ENCODE peak calls at places on chromosome 6, in nine cellular contexts. M, H, X, N, V, A, K, I and Z are unnamed samples.

GRCh38 chr6:107304421-107305025 is 154.8 kb downstream of the PDSS2 start:
- DNase-seq in M (no peak), H (peak; percentile 49), X (no peak), N (no peak), V (no peak), A (no peak), K (no peak), I (no peak), Z (no peak)

GRCh38 chr6:24332306-24332705 is 25.6 kb downstream of the DCDC2 start:
- DNase-seq in M (no peak), H (peak; percentile 85), X (peak; percentile 73), N (no peak), V (no peak), A (no peak), K (no peak), I (no peak), Z (no peak)

GRCh38 chr6:85460154-85460950 is 10.5 kb downstream of the NT5E start:
- DNase-seq in M (no peak), H (no peak), X (no peak), N (no peak), V (no peak), A (no peak), K (no peak), I (no peak), Z (no peak)

GRCh38 chr6:132752255-132752654 is 5.4 kb downstream of the VNN2 start:
- DNase-seq in M (no peak), H (no peak), X (no peak), N (no peak), V (no peak), A (no peak), K (no peak), I (no peak), Z (no peak)

GRCh38 chr6:49553353-49553752 is 2.9 kb downstream of the C6orf141 start:
- DNase-seq in M (no peak), H (no peak), X (no peak), N (no peak), V (no peak), A (no peak), K (no peak), I (no peak), Z (no peak)

GRCh38 chr6:122751291-122751690 is 28.2 kb upstream of the FABP7 start:
- DNase-seq in M (no peak), H (no peak), X (no peak), N (no peak), V (no peak), A (no peak), K (no peak), I (no peak), Z (no peak)

GRCh38 chr6:101399627-101399955 is 6.1 kb downstream of the GRIK2 start:
- DNase-seq in M (no peak), H (no peak), X (no peak), N (no peak), V (no peak), A (no peak), K (no peak), I (no peak), Z (peak; percentile 59)

GRCh38 chr6:38149526-38149925 is 330.0 kb downstream of the ZFAND3 start:
- DNase-seq in M (no peak), H (no peak), X (peak; percentile 85), N (no peak), V (peak; percentile 35), A (no peak), K (no peak), I (no peak), Z (no peak)

GRCh38 chr6:82237013-82237412 is 10.5 kb downstream of the IBTK start:
- DNase-seq in M (no peak), H (no peak), X (no peak), N (no peak), V (no peak), A (no peak), K (no peak), I (no peak), Z (no peak)

GRCh38 chr6:81668615-81669047 is 83.8 kb downstream of the TENT5A start:
- DNase-seq in M (no peak), H (no peak), X (no peak), N (no peak), V (no peak), A (no peak), K (no peak), I (peak; percentile 10), Z (no peak)

GRCh38 chr6:141388666-141389065 is 744.1 kb upstream of the GJE1 start:
- DNase-seq in M (no peak), H (no peak), X (peak; percentile 14), N (no peak), V (no peak), A (no peak), K (no peak), I (no peak), Z (no peak)

GRCh38 chr6:54493138-54493537 is 184.9 kb downstream of the TINAG start:
- DNase-seq in M (peak; percentile 1), H (peak; percentile 17), X (peak; percentile 82), N (no peak), V (no peak), A (no peak), K (no peak), I (no peak), Z (no peak)

GRCh38 chr6:161109366-161109765 is 117.8 kb downstream of the MAP3K4 start:
- DNase-seq in M (no peak), H (no peak), X (no peak), N (no peak), V (no peak), A (no peak), K (no peak), I (no peak), Z (no peak)

GRCh38 chr6:6869084-6869483 is 238.7 kb upstream of the RREB1 start:
- DNase-seq in M (no peak), H (no peak), X (no peak), N (no peak), V (no peak), A (no peak), K (no peak), I (no peak), Z (no peak)

GRCh38 chr6:134123666-134124208 is 71.3 kb upstream of the SLC2A12 start:
- DNase-seq in M (peak; percentile 19), H (peak; percentile 33), X (peak; percentile 90), N (peak; percentile 57), V (no peak), A (no peak), K (peak; percentile 59), I (no peak), Z (no peak)

GRCh38 chr6:114863610-114864009 is 520.8 kb upstream of the HS3ST5 start:
- DNase-seq in M (no peak), H (no peak), X (no peak), N (no peak), V (no peak), A (no peak), K (no peak), I (no peak), Z (no peak)

GRCh38 chr6:126040826-126041225 is 54.5 kb downstream of the TRMT11 start:
- DNase-seq in M (peak; percentile 53), H (no peak), X (no peak), N (no peak), V (no peak), A (peak; percentile 46), K (no peak), I (no peak), Z (no peak)

GRCh38 chr6:128491643-128492206 is 28.7 kb downstream of the PTPRK start:
- DNase-seq in M (no peak), H (no peak), X (peak; percentile 60), N (no peak), V (no peak), A (no peak), K (no peak), I (peak; percentile 63), Z (no peak)
- H3K4me3 ChIP-seq in M (no peak overlapping the region), H (peak overlapping the region; percentile 3), X (no peak overlapping the region), N (no peak overlapping the region), V (peak overlapping the region; percentile 35), A (no peak overlapping the region), K (peak overlapping the region; percentile 19), I (peak overlapping the region; percentile 58), Z (peak overlapping the region; percentile 78)

GRCh38 chr6:33204165-33204414 is 365 bp upstream of the HSD17B8 start:
- DNase-seq in M (no peak), H (no peak), X (no peak), N (no peak), V (no peak), A (no peak), K (no peak), I (no peak), Z (no peak)
- H3K27ac ChIP-seq in M (no peak overlapping the region), H (no peak overlapping the region), X (no peak overlapping the region), N (peak overlapping the region; percentile 9), V (no peak overlapping the region), A (no peak overlapping the region), K (peak overlapping the region; percentile 78), I (peak overlapping the region; percentile 74), Z (no peak overlapping the region)

GRCh38 chr6:45955597-45955996 is 60.1 kb downstream of the CLIC5 start:
- DNase-seq in M (no peak), H (no peak), X (no peak), N (no peak), V (no peak), A (no peak), K (no peak), I (no peak), Z (no peak)
- H3K4me1 ChIP-seq in M (no peaks in the 10 kb centered on the region), H (no peaks in the 10 kb centered on the region), X (no peaks in the 10 kb centered on the region), N (no peaks in the 10 kb centered on the region), V (peaks cover 7% of the 10 kb centered on the region), A (peaks cover 9% of the 10 kb centered on the region), K (peaks cover 16% of the 10 kb centered on the region), I (peaks cover 65% of the 10 kb centered on the region), Z (no peaks in the 10 kb centered on the region)

DNA sequence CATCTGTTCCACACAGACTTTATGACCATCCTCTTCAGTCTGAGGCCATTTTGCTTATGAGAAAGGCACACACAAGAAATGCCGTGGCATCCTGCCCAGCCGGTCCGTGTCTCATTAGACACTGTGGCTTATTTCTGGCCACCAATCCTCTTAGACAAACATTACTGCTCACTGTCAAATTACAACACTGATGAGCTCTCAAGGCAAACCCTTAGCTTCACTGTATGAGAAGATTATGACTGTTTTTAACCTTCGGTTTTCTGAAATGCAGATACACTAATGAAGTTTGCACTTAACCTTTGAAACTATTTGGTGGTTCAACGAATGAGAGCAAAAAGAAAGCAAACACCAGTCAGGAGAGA is 50.5 kb upstream of the DST start:
- DNase-seq in M (no peak), H (no peak), X (no peak), N (no peak), V (peak; percentile 69), A (peak; percentile 62), K (peak; percentile 83), I (peak; percentile 88), Z (peak; percentile 94)
- H3K4me3 ChIP-seq in M (peak overlapping the region; percentile 41), H (no peak overlapping the region), X (no peak overlapping the region), N (no peak overlapping the region), V (peak overlapping the region; percentile 46), A (no peak overlapping the region), K (peak overlapping the region; percentile 13), I (peak overlapping the region; percentile 50), Z (peak overlapping the region; percentile 53)

DNA sequence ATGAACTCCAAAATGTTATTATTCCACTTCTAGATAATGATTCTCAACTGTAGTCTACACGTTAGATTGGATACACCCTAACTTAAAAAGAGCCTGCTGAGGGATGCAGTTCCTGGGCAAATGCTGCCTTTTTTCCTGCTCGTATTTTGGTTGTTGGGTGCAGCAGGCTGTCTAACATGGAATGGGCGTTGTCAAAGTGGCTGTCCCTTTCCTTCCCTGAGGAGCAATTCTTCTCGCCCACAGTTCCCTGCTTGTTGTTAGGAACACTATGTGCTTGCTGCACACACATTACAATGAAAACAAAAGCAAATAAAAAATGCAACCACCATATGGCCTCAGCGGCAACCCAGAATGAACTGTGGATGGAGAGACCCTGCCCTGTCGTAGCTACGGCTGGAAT is 1.7 kb upstream of the ADGRF5 start:
- DNase-seq in M (no peak), H (no peak), X (no peak), N (no peak), V (no peak), A (no peak), K (no peak), I (no peak), Z (no peak)
- H3K27ac ChIP-seq in M (no peak overlapping the region), H (no peak overlapping the region), X (no peak overlapping the region), N (no peak overlapping the region), V (peak overlapping the region; percentile 90), A (peak overlapping the region; percentile 96), K (no peak overlapping the region), I (peak overlapping the region; percentile 86), Z (no peak overlapping the region)

GRCh38 chr6:96142142-96142541 is 126.4 kb downstream of the FUT9 start:
- DNase-seq in M (no peak), H (no peak), X (no peak), N (no peak), V (no peak), A (no peak), K (no peak), I (no peak), Z (no peak)
- H3K4me1 ChIP-seq in M (no peaks in the 10 kb centered on the region), H (no peaks in the 10 kb centered on the region), X (no peaks in the 10 kb centered on the region), N (no peaks in the 10 kb centered on the region), V (no peaks in the 10 kb centered on the region), A (no peaks in the 10 kb centered on the region), K (no peaks in the 10 kb centered on the region), I (no peaks in the 10 kb centered on the region), Z (no peaks in the 10 kb centered on the region)